ENCODE peak calls at places on chromosomes 2 and 18, in ten cellular contexts. K, C, D, U, X, R, G, W, S and H are unnamed samples.

GRCh38 chr2:74836675-74837401 is 2.9 kb downstream of the HK2 start:
- DNase-seq in K (no peak), C (no peak), D (no peak), U (no peak), X (no peak), R (no peak), G (no peak), W (no peak), S (no peak), H (no peak)

GRCh38 chr2:69693472-69694450 is 48.2 kb upstream of the ANXA4 start:
- DNase-seq in K (peak; percentile 26), C (no peak), D (no peak), U (no peak), X (no peak), R (no peak), G (no peak), W (no peak), S (no peak), H (no peak)

GRCh38 chr2:169363570-169364150 is 1.3 kb upstream of the LRP2 start:
- DNase-seq in K (peak; percentile 12), C (peak; percentile 82), D (peak; percentile 42), U (peak; percentile 37), X (peak; percentile 8), R (no peak), G (no peak), W (peak; percentile 49), S (peak; percentile 12), H (peak; percentile 45)

GRCh38 chr2:218985021-218985324 is at the start of gene FEV:
- DNase-seq in K (no peak), C (no peak), D (peak; percentile 69), U (no peak), X (no peak), R (no peak), G (no peak), W (no peak), S (no peak), H (no peak)

GRCh38 chr18:55858661-55859111 is 270.7 kb upstream of the TCF4 start:
- DNase-seq in K (no peak), C (no peak), D (no peak), U (no peak), X (peak; percentile 55), R (no peak), G (no peak), W (peak; percentile 60), S (no peak), H (no peak)

GRCh38 chr2:158539176-158539895 is 82.6 kb downstream of the PKP4 start:
- DNase-seq in K (no peak), C (no peak), D (peak; percentile 53), U (no peak), X (peak; percentile 88), R (peak; percentile 69), G (no peak), W (peak; percentile 62), S (no peak), H (no peak)

GRCh38 chr2:219644801-219645480 is 17.5 kb downstream of the SLC4A3 start:
- DNase-seq in K (no peak), C (peak; percentile 75), D (peak; percentile 21), U (peak; percentile 70), X (no peak), R (no peak), G (no peak), W (peak; percentile 61), S (no peak), H (no peak)

GRCh38 chr18:56124186-56124585 is 514.2 kb downstream of the TXNL1 start:
- DNase-seq in K (no peak), C (no peak), D (no peak), U (no peak), X (peak; percentile 83), R (peak; percentile 76), G (no peak), W (peak; percentile 63), S (no peak), H (no peak)

GRCh38 chr2:66717491-66717890 is 282.6 kb downstream of the MEIS1 start:
- DNase-seq in K (no peak), C (no peak), D (no peak), U (no peak), X (peak; percentile 24), R (peak; percentile 52), G (no peak), W (no peak), S (no peak), H (no peak)

GRCh38 chr2:39623916-39624315 is 41.8 kb upstream of the TMEM178A start:
- DNase-seq in K (no peak), C (peak; percentile 76), D (peak; percentile 50), U (peak; percentile 31), X (no peak), R (no peak), G (no peak), W (peak; percentile 53), S (peak; percentile 54), H (peak; percentile 86)

GRCh38 chr2:64837925-64838641 is 151.1 kb upstream of the SLC1A4 start:
- DNase-seq in K (peak; percentile 23), C (no peak), D (no peak), U (peak; percentile 33), X (peak; percentile 50), R (no peak), G (no peak), W (peak; percentile 52), S (no peak), H (peak; percentile 49)

GRCh38 chr2:218095853-218096252 is 26.8 kb downstream of the RUFY4 start:
- DNase-seq in K (no peak), C (no peak), D (no peak), U (no peak), X (no peak), R (no peak), G (no peak), W (no peak), S (no peak), H (no peak)

GRCh38 chr18:9366126-9366714 is 31.6 kb downstream of the TWSG1 start:
- DNase-seq in K (peak; percentile 18), C (peak; percentile 31), D (no peak), U (peak; percentile 31), X (peak; percentile 38), R (peak; percentile 19), G (no peak), W (peak; percentile 70), S (no peak), H (peak; percentile 83)

GRCh38 chr2:191427031-191427430 is 181.8 kb downstream of the MYO1B start:
- DNase-seq in K (no peak), C (no peak), D (no peak), U (no peak), X (no peak), R (no peak), G (no peak), W (no peak), S (no peak), H (no peak)

GRCh38 chr2:177585234-177585863 is 192.8 kb downstream of the AGPS start:
- DNase-seq in K (no peak), C (peak; percentile 29), D (no peak), U (peak; percentile 33), X (no peak), R (no peak), G (no peak), W (no peak), S (no peak), H (no peak)

GRCh38 chr2:130372055-130372832 is 16.4 kb downstream of the PTPN18 start:
- DNase-seq in K (peak; percentile 95), C (peak; percentile 97), D (peak; percentile 92), U (peak; percentile 93), X (peak; percentile 85), R (no peak), G (peak; percentile 43), W (peak; percentile 94), S (peak; percentile 68), H (peak; percentile 86)

GRCh38 chr2:241123816-241124536 is 21.9 kb upstream of the MTERF4 start:
- DNase-seq in K (peak; percentile 70), C (no peak), D (no peak), U (no peak), X (no peak), R (no peak), G (no peak), W (peak; percentile 27), S (peak; percentile 48), H (peak; percentile 71)

GRCh38 chr2:105800036-105800755 is 55.5 kb downstream of the NCK2 start:
- DNase-seq in K (no peak), C (no peak), D (no peak), U (no peak), X (peak; percentile 78), R (no peak), G (no peak), W (no peak), S (no peak), H (no peak)

GRCh38 chr2:152349416-152349815 is 14.4 kb downstream of the FMNL2 start:
- DNase-seq in K (no peak), C (no peak), D (no peak), U (no peak), X (no peak), R (no peak), G (no peak), W (no peak), S (no peak), H (no peak)

GRCh38 chr18:31241425-31241824 is 76.5 kb upstream of the DSG1 start:
- DNase-seq in K (no peak), C (no peak), D (no peak), U (no peak), X (no peak), R (no peak), G (no peak), W (no peak), S (no peak), H (no peak)

GRCh38 chr2:119476301-119477117 is 44.9 kb downstream of the TMEM37 start:
- DNase-seq in K (peak; percentile 53), C (peak; percentile 84), D (peak; percentile 81), U (peak; percentile 52), X (peak; percentile 67), R (peak; percentile 47), G (no peak), W (peak; percentile 85), S (no peak), H (peak; percentile 69)

GRCh38 chr2:237483018-237483731 is 3.9 kb upstream of the MLPH start:
- DNase-seq in K (peak; percentile 52), C (no peak), D (no peak), U (no peak), X (peak; percentile 67), R (no peak), G (no peak), W (peak; percentile 67), S (no peak), H (no peak)

GRCh38 chr2:143476421-143477084 is 347.3 kb downstream of the ARHGAP15 start:
- DNase-seq in K (no peak), C (no peak), D (no peak), U (no peak), X (no peak), R (peak; percentile 2), G (no peak), W (no peak), S (no peak), H (no peak)

GRCh38 chr2:169803480-169803879 is 4.8 kb downstream of the SSB start:
- DNase-seq in K (no peak), C (no peak), D (no peak), U (no peak), X (no peak), R (no peak), G (no peak), W (peak; percentile 43), S (no peak), H (no peak)

GRCh38 chr2:205139822-205140612 is 542.3 kb upstream of the NRP2 start:
- DNase-seq in K (no peak), C (peak; percentile 21), D (peak; percentile 88), U (peak; percentile 30), X (no peak), R (no peak), G (no peak), W (no peak), S (no peak), H (no peak)

GRCh38 chr2:227890495-227891079 is 19.2 kb downstream of the DAW1 start:
- DNase-seq in K (no peak), C (no peak), D (peak; percentile 83), U (no peak), X (peak; percentile 83), R (peak; percentile 55), G (no peak), W (peak; percentile 69), S (no peak), H (peak; percentile 64)

GRCh38 chr2:46913471-46914381 is 1.9 kb downstream of the MCFD2 start:
- DNase-seq in K (peak; percentile 32), C (no peak), D (no peak), U (peak; percentile 59), X (peak; percentile 71), R (no peak), G (no peak), W (peak; percentile 28), S (no peak), H (no peak)

GRCh38 chr2:39696072-39696471 is 30.4 kb downstream of the TMEM178A start:
- DNase-seq in K (no peak), C (peak; percentile 39), D (peak; percentile 89), U (no peak), X (peak; percentile 89), R (peak; percentile 77), G (no peak), W (peak; percentile 91), S (no peak), H (no peak)